ENCODE peak calls at places on chromosomes 6 and 20, in six cellular contexts. R is hepatocyte, H is psoas muscle, M is upper lobe of right lung, B is kidney, S is body of pancreas. J is an unnamed sample.

GRCh38 chr20:62879275-62880146 is 17.9 kb upstream of the TCFL5 start:
- DNase-seq in R (no peak), H (no peak), M (no peak), B (no peak), S (no peak), J (no peak)

GRCh38 chr6:11373208-11373607 is 140.7 kb upstream of the NEDD9 start:
- DNase-seq in R (no peak), H (no peak), M (no peak), B (no peak), S (no peak), J (no peak)

GRCh38 chr20:31652917-31653385 is 15.2 kb downstream of the COX4I2 start:
- DNase-seq in R (no peak), H (no peak), M (no peak), B (no peak), S (no peak), J (no peak)

GRCh38 chr6:70666726-70667125 is 957 bp upstream of the SMAP1 start:
- DNase-seq in R (no peak), H (no peak), M (no peak), B (no peak), S (no peak), J (no peak)

GRCh38 chr20:3909952-3910366 is 20.8 kb downstream of the PANK2 start:
- DNase-seq in R (no peak), H (no peak), M (no peak), B (no peak), S (no peak), J (no peak)

GRCh38 chr6:53029761-53030160 is 34.7 kb upstream of the GSTA4 start:
- DNase-seq in R (no peak), H (no peak), M (no peak), B (no peak), S (no peak), J (no peak)

GRCh38 chr6:35391240-35391968 is 49.0 kb downstream of the PPARD start:
- DNase-seq in R (no peak), H (no peak), M (no peak), B (no peak), S (no peak), J (no peak)

GRCh38 chr6:38158762-38159350 is 339.3 kb downstream of the ZFAND3 start:
- DNase-seq in R (no peak), H (no peak), M (peak; percentile 46), B (no peak), S (no peak), J (no peak)

GRCh38 chr6:14612016-14612415 is 494.4 kb downstream of the CD83 start:
- DNase-seq in R (no peak), H (no peak), M (no peak), B (no peak), S (no peak), J (no peak)

GRCh38 chr6:112946051-112946450 is 598.9 kb downstream of the RFPL4B start:
- DNase-seq in R (no peak), H (no peak), M (no peak), B (no peak), S (no peak), J (no peak)

GRCh38 chr20:39605908-39606307 is 643.8 kb downstream of the DHX35 start:
- DNase-seq in R (no peak), H (no peak), M (no peak), B (no peak), S (no peak), J (no peak)

GRCh38 chr6:97396880-97397279 is 113.9 kb upstream of the MMS22L start:
- DNase-seq in R (no peak), H (no peak), M (no peak), B (no peak), S (no peak), J (no peak)

GRCh38 chr20:22567944-22568871 is 16.2 kb downstream of the FOXA2 start:
- DNase-seq in R (no peak), H (no peak), M (peak; percentile 80), B (no peak), S (peak; percentile 82), J (no peak)

GRCh38 chr6:110320307-110320706 is 37.8 kb downstream of the METTL24 start:
- DNase-seq in R (no peak), H (no peak), M (no peak), B (no peak), S (no peak), J (no peak)

GRCh38 chr6:110322151-110323003 is 35.8 kb downstream of the METTL24 start:
- DNase-seq in R (no peak), H (no peak), M (no peak), B (no peak), S (no peak), J (no peak)

GRCh38 chr6:110325197-110325596 is 33.0 kb downstream of the METTL24 start:
- DNase-seq in R (peak; percentile 77), H (no peak), M (no peak), B (no peak), S (peak; percentile 59), J (peak; percentile 21)

GRCh38 chr6:110319843-110320242 is 38.3 kb downstream of the METTL24 start:
- DNase-seq in R (no peak), H (no peak), M (no peak), B (no peak), S (no peak), J (no peak)

GRCh38 chr6:110323004-110323657 is 35.0 kb downstream of the METTL24 start:
- DNase-seq in R (no peak), H (no peak), M (no peak), B (no peak), S (no peak), J (no peak)
- H3K36me3 ChIP-seq in R (no peaks in the 10 kb centered on the region), H (no peaks in the 10 kb centered on the region), M (no peaks in the 10 kb centered on the region), B (no peaks in the 10 kb centered on the region), S (no peaks in the 10 kb centered on the region), J (no peaks in the 10 kb centered on the region)

DNA sequence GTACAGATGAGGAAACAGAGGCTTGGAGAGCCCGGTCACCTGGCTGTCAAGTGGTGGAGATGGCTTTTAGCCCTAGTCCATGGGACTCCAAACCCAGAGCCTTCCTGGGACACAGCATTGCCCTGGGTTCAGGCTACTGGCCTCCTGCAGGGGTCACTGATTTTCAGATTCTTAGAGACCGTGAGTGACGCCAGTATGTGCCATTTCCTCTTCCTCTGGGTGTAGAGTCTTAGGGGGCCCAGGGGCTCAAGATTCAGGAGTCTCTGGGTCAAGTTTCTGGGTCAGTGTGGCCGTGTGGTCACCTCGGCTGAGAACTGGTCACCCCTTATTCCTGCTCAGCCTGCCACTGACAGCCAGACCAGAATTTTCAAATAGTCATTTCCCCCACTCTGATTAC is 574 bp downstream of the ARHGAP40 start:
- DNase-seq in R (no peak), H (no peak), M (no peak), B (no peak), S (no peak), J (no peak)
- H3K27ac ChIP-seq in R (no peak overlapping the region), H (no peak overlapping the region), M (no peak overlapping the region), B (no peak overlapping the region), S (no peak overlapping the region), J (no peak overlapping the region)

DNA sequence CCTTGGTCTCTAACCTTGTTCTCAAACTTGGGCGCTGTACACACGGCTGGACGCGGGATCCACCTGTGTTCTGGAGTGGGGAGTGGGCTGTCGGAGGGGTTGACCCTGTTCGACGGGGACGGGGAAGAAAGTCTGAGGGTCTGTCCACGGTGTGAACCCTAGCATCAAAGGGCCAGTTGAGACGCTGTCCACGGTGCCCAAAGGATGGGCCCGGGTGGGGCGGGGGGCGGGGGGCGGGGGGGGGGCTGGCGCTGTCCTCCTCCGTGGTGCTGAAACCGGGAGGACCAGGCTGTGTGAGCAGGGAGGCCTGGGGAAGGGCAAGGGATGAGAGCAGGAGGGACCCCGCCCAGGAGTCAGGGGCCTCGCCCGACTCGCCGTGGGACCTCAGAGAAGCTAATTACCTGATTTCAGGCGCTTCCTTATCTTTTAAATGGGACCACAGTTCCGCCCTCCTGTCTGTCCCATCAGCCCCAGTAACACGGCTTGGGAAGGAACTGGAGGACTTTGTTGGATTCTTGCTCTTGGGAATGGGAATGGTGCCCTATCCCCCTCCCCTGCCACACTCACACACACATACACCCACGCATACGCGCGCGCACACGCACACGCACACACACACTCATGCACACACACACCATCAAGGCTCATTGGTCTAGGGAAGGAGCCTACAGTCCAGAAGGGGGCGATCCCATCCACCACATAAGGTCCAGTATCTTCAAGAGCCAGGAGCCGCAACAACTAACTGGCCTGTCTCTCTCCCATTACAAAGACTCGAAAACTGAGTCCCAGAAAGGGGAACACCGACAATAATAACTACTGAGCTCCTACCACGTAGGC is 1.0 kb upstream of the VSTM2L start:
- DNase-seq in R (peak; percentile 63), H (no peak), M (no peak), B (no peak), S (peak; percentile 27), J (peak; percentile 39)
- TF ChIP-seq CTCF in R (peak; percentile 43), H (peak; percentile 34), M (peak; percentile 42), B (peak; percentile 33), S (no peak), J (peak; percentile 48)

GRCh38 chr6:30340589-30341054 is 4.3 kb upstream of the RPP21 start:
- DNase-seq in R (no peak), H (no peak), M (no peak), B (no peak), S (no peak), J (no peak)
- H3K36me3 ChIP-seq in R (no peaks in the 10 kb centered on the region), H (peaks cover 67% of the 10 kb centered on the region), M (peaks cover 69% of the 10 kb centered on the region), B (peaks cover 48% of the 10 kb centered on the region), S (peaks cover 9% of the 10 kb centered on the region), J (peaks cover 49% of the 10 kb centered on the region)

DNA sequence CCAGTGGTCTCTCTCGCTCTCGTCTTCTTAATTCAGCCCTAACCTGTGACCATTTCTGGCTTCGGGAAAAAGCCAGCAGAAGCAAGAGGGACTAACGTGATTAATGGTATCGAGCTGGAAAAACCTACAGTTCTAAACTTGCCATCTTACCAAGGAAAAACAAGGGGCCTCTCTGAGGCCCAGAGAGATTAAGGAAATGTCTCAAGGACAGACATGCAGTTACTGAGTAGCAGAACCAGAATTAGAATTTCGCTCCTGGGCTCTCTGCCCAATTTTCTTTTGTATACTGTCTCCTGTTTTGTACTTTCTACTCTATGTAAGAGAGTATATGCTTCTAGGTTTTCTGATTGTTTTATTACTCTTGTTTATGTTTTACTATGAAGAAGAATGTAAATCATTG is 67.8 kb upstream of the LTV1 start:
- DNase-seq in R (no peak), H (no peak), M (no peak), B (no peak), S (peak; percentile 10), J (no peak)
- H3K27ac ChIP-seq in R (peak overlapping the region; percentile 81), H (no peak overlapping the region), M (no peak overlapping the region), B (no peak overlapping the region), S (no peak overlapping the region), J (no peak overlapping the region)

DNA sequence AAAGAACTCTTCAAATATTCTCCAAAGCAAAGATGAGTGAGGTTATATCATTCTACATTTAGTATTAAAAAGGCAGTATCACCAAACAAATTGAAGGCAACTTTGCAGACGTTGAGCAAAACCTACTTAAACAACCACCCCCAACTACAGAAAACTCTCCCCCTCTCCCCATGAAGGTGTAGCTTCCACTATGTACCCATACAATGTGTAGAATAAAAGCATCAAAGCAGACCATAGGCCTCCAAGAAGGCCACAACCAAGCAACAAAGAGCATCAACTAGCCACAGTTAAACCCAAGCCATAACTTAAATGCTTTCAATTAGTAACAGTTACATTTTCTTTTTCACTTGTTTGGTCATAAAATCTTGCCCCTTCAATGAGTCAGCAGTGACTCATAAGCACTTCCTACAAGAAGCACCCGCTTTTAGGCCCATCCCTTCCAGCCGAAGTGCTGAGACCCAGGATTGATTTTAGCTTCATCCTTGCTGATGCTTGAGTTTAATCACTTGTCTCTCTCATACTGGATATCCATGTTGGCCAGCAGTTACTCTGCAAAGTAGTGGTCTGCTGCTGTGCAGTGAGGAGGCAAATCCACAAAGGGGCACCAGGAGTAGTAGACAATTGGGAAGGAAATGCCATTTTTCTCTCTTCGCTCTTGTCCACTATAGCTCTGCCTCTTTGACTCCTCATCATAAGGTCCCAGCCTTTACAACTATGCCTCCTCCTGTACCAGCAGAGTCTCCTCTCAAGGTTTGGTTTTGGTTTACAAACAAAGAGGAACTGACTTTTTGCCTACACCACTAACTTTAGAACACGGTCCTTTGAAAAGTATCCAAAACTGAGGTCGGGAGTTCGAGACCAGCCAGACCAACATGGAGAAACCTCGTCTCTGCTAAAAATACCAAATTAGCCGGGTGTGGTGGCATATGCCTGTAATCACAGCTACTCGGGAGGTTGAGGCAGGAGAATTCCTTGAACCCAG is 8.4 kb upstream of the NUP153 start:
- DNase-seq in R (peak; percentile 35), H (no peak), M (no peak), B (no peak), S (no peak), J (no peak)
- TF ChIP-seq CTCF in R (no peak), H (no peak), M (no peak), B (no peak), S (no peak), J (no peak)

J was measured in thyroid gland.